ENCODE peak calls at places on chromosomes 6 and 20, in seven cellular contexts. L, G, T, N, D, P and A are unnamed samples.

GRCh38 chr6:81648502-81648901 is 104.0 kb downstream of the TENT5A start:
- DNase-seq in G (no peak), D (no peak), L (no peak), N (no peak), P (no peak), T (no peak), A (no peak)

GRCh38 chr6:3750324-3751018 is 1.0 kb downstream of the PXDC1 start:
- DNase-seq in D (peak), L (no peak), T (peak), P (no peak), N (peak), G (peak), A (peak)

GRCh38 chr6:34543421-34543820 is 12.7 kb downstream of the SPDEF start:
- DNase-seq in T (peak), D (no peak), G (peak), L (no peak), P (no peak), N (no peak), A (no peak)

GRCh38 chr20:34998331-34998950 is 42.8 kb downstream of the MYH7B start:
- DNase-seq in D (no peak), N (no peak), G (no peak), T (no peak), L (no peak), P (no peak), A (no peak)

GRCh38 chr20:50193851-50194830 is 3.5 kb downstream of the CEBPB start:
- DNase-seq in L (no peak), D (peak), N (no peak), G (no peak), T (no peak), P (no peak), A (peak)

GRCh38 chr6:169172435-169172834 is 81.2 kb downstream of the THBS2 start:
- DNase-seq in T (peak), G (no peak), N (no peak), L (no peak), P (no peak), D (no peak), A (peak)

GRCh38 chr6:56047931-56048520 is 172.6 kb upstream of the BMP5 start:
- DNase-seq in L (no peak), N (no peak), T (no peak), D (no peak), G (no peak), P (no peak), A (no peak)

GRCh38 chr6:24026050-24026449 is 100.0 kb upstream of the NRSN1 start:
- DNase-seq in D (no peak), G (no peak), L (no peak), T (no peak), N (no peak), P (no peak), A (no peak)

GRCh38 chr6:33613146-33613793 is 7.9 kb upstream of the ITPR3 start:
- DNase-seq in P (no peak), D (no peak), L (no peak), G (peak), T (peak), N (no peak), A (no peak)

GRCh38 chr6:34248198-34248726 is 544 bp downstream of the SMIM29 start:
- DNase-seq in P (peak), T (peak), G (peak), N (peak), D (peak), L (peak), A (peak)

GRCh38 chr6:11434565-11435326 is 102.8 kb upstream of the TMEM170B start:
- DNase-seq in L (no peak), N (no peak), D (peak), T (peak), G (no peak), P (no peak), A (no peak)

GRCh38 chr20:11395581-11395980 is 522.1 kb upstream of the BTBD3 start:
- DNase-seq in L (no peak), T (peak), G (no peak), P (no peak), D (no peak), N (no peak), A (no peak)

GRCh38 chr6:159935633-159936032 is 33.2 kb upstream of the IGF2R start:
- DNase-seq in L (no peak), N (no peak), T (peak), P (no peak), G (no peak), D (no peak), A (no peak)

GRCh38 chr6:6932341-6932740 is 175.4 kb upstream of the RREB1 start:
- DNase-seq in D (no peak), L (no peak), G (no peak), N (no peak), T (no peak), P (no peak), A (no peak)

GRCh38 chr20:32072168-32072721 is 20.2 kb downstream of the HCK start:
- DNase-seq in L (no peak), N (no peak), G (no peak), P (no peak), D (no peak), T (no peak), A (no peak)

GRCh38 chr6:90110971-90111370 is 185.7 kb downstream of the BACH2 start:
- DNase-seq in G (no peak), N (no peak), L (peak), T (no peak), P (peak), D (no peak), A (no peak)

GRCh38 chr20:14853079-14853478 is 515.7 kb upstream of the FLRT3 start:
- DNase-seq in T (no peak), N (no peak), P (no peak), L (no peak), G (no peak), D (no peak), A (no peak)

GRCh38 chr20:61758556-61759200 is 307.0 kb downstream of the TAF4 start:
- DNase-seq in G (no peak), T (no peak), D (no peak), N (no peak), L (no peak), P (no peak), A (peak)

GRCh38 chr6:14903176-14904088 is 342.4 kb upstream of the JARID2 start:
- DNase-seq in P (no peak), T (no peak), G (no peak), L (no peak), N (no peak), D (no peak), A (no peak)

GRCh38 chr6:8499540-8499939 is 64.2 kb upstream of the SLC35B3 start:
- DNase-seq in N (no peak), G (peak), T (peak), L (no peak), P (no peak), D (no peak), A (no peak)

GRCh38 chr6:18269253-18269652 is 4.9 kb upstream of the DEK start:
- DNase-seq in P (peak), T (peak), N (no peak), G (no peak), L (no peak), D (no peak), A (no peak)

GRCh38 chr6:93069856-93070255 is 349.5 kb downstream of the EPHA7 start:
- DNase-seq in D (no peak), P (no peak), G (no peak), L (no peak), N (no peak), T (no peak), A (no peak)

GRCh38 chr20:37574199-37574890 is 46.7 kb upstream of the BLCAP start:
- DNase-seq in G (no peak), P (no peak), L (no peak), T (no peak), D (no peak), N (no peak), A (no peak)

GRCh38 chr6:157813757-157814455 is 9.1 kb upstream of the SNX9 start:
- DNase-seq in T (peak), P (no peak), N (no peak), L (no peak), G (no peak), D (no peak), A (no peak)

GRCh38 chr6:97312241-97312640 is 29.2 kb upstream of the MMS22L start:
- DNase-seq in D (no peak), P (no peak), N (no peak), T (no peak), G (no peak), L (no peak), A (no peak)

GRCh38 chr6:14912226-14912625 is 333.6 kb upstream of the JARID2 start:
- DNase-seq in L (no peak), G (no peak), P (no peak), N (no peak), T (no peak), D (no peak), A (no peak)

GRCh38 chr6:151478670-151479069 is 15.1 kb upstream of the CCDC170 start:
- DNase-seq in T (no peak), N (no peak), G (no peak), P (no peak), D (no peak), L (no peak), A (no peak)

GRCh38 chr20:32945710-32946221 is 58.5 kb downstream of the SUN5 start:
- DNase-seq in L (peak), D (no peak), P (no peak), G (peak), T (peak), N (no peak), A (no peak)

GRCh38 chr6:118551063-118551672 is 3.1 kb downstream of the PLN start:
- DNase-seq in L (no peak), P (no peak), G (peak), N (no peak), D (no peak), T (peak), A (no peak)

GRCh38 chr20:23293689-23294088 is 56.9 kb upstream of the NXT1 start:
- DNase-seq in N (no peak), P (no peak), G (no peak), D (peak), L (no peak), T (no peak), A (no peak)

GRCh38 chr6:140062042-140063041 is 687.9 kb upstream of the CITED2 start:
- DNase-seq in G (peak), D (peak), L (no peak), T (peak), N (peak), P (no peak), A (peak)

GRCh38 chr6:1761472-1761871 is 151.8 kb downstream of the FOXC1 start:
- DNase-seq in T (no peak), P (no peak), G (no peak), L (no peak), D (no peak), N (no peak), A (no peak)

GRCh38 chr6:26296857-26297648 is 67.9 kb upstream of the BTN3A2 start:
- DNase-seq in T (peak), N (no peak), L (no peak), P (no peak), G (peak), D (no peak), A (no peak)